ENCODE peak calls at places on chromosomes 16 and 17, in eight cellular contexts. P is posterior cingulate gyrus; C is cerebellar cortex; D is NCI-H1105 treated with DMSO at 0.1 percent for 48 hours; U is CD4-positive, CD25-positive, alpha-beta regulatory T cell; E is Caki2; F is stimulated activated CD8-positive, alpha-beta memory T cell treated with anti-CD3 and anti-CD28 coated beads, Interleukin-2, amount 100 ng/mL, for 48 hours; X is lower lobe of right lung. O is an unnamed sample.

GRCh38 chr16:81678326-81679095 is 100.6 kb upstream of the PLCG2 start:
- DNase-seq in P (no peak), C (no peak), D (no peak), U (no peak), E (no peak), F (no peak), X (no peak), O (no peak)

GRCh38 chr16:30903596-30903995 is 7.2 kb downstream of the CTF1 start:
- DNase-seq in P (no peak), C (no peak), D (no peak), U (no peak), E (no peak), F (no peak), X (peak), O (no peak)

GRCh38 chr17:34615326-34615725 is 35.9 kb downstream of the TMEM132E start:
- DNase-seq in P (no peak), C (no peak), D (no peak), U (no peak), E (no peak), F (no peak), X (no peak), O (no peak)

GRCh38 chr16:23423496-23424049 is 29.4 kb downstream of the COG7 start:
- DNase-seq in P (no peak), C (no peak), D (peak), U (no peak), E (peak), F (no peak), X (peak), O (no peak)

GRCh38 chr16:29701214-29701555 is 22.2 kb downstream of the QPRT start:
- DNase-seq in P (no peak), C (no peak), D (no peak), U (no peak), E (no peak), F (no peak), X (no peak), O (no peak)

GRCh38 chr17:3944485-3945388 is 19.5 kb downstream of the ATP2A3 start:
- DNase-seq in P (peak), C (peak), D (no peak), U (no peak), E (peak), F (no peak), X (no peak), O (peak)

GRCh38 chr17:51486091-51486490 is 225.7 kb downstream of the UTP18 start:
- DNase-seq in P (no peak), C (peak), D (no peak), U (no peak), E (no peak), F (no peak), X (no peak), O (no peak)

GRCh38 chr16:75462804-75463203 is 1.7 kb downstream of the TMEM170A start:
- DNase-seq in P (no peak), C (no peak), D (no peak), U (peak), E (no peak), F (no peak), X (no peak), O (no peak)

GRCh38 chr17:49748791-49749190 is 15.1 kb downstream of the FAM117A start:
- DNase-seq in P (no peak), C (no peak), D (no peak), U (peak), E (no peak), F (peak), X (no peak), O (no peak)

GRCh38 chr17:68733241-68734176 is 132.3 kb upstream of the FAM20A start:
- DNase-seq in P (no peak), C (no peak), D (no peak), U (no peak), E (no peak), F (no peak), X (no peak), O (no peak)

GRCh38 chr17:48756816-48757215 is 28.3 kb upstream of the HOXB13 start:
- DNase-seq in P (no peak), C (no peak), D (no peak), U (no peak), E (no peak), F (no peak), X (no peak), O (no peak)

GRCh38 chr16:27759947-27760844 is 210.3 kb downstream of the KATNIP start:
- DNase-seq in P (peak), C (no peak), D (no peak), U (no peak), E (no peak), F (no peak), X (peak), O (no peak)

GRCh38 chr17:57803026-57803425 is 46.8 kb downstream of the MRPS23 start:
- DNase-seq in P (no peak), C (no peak), D (no peak), U (no peak), E (no peak), F (no peak), X (no peak), O (no peak)

GRCh38 chr17:67995568-67996191 is 589 bp downstream of the C17orf58 start:
- DNase-seq in P (peak), C (peak), D (no peak), U (no peak), E (no peak), F (no peak), X (no peak), O (peak)

GRCh38 chr17:61532818-61533217 is 58.2 kb downstream of the NACA2 start:
- DNase-seq in P (no peak), C (no peak), D (no peak), U (no peak), E (no peak), F (no peak), X (no peak), O (no peak)

GRCh38 chr17:17913695-17914332 is 58.4 kb downstream of the TOM1L2 start:
- DNase-seq in P (no peak), C (no peak), D (peak), U (no peak), E (peak), F (no peak), X (peak), O (no peak)

GRCh38 chr16:73298562-73298961 is 250.6 kb upstream of the ZFHX3 start:
- DNase-seq in P (no peak), C (no peak), D (no peak), U (no peak), E (peak), F (no peak), X (no peak), O (no peak)

GRCh38 chr17:40068917-40069750 is 6.4 kb downstream of the THRA start:
- DNase-seq in P (peak), C (peak), D (peak), U (peak), E (peak), F (peak), X (peak), O (peak)

GRCh38 chr17:81487487-81488275 is 24.9 kb downstream of the ACTG1 start:
- DNase-seq in P (peak), C (peak), D (peak), U (peak), E (peak), F (peak), X (peak), O (peak)

GRCh38 chr16:30941600-30942420 is 7.1 kb upstream of the ORAI3 start:
- DNase-seq in P (peak), C (peak), D (peak), U (peak), E (peak), F (peak), X (peak), O (no peak)

GRCh38 chr17:64339516-64340475 is 50.9 kb downstream of the PECAM1 start:
- DNase-seq in P (no peak), C (no peak), D (no peak), U (no peak), E (no peak), F (no peak), X (no peak), O (no peak)